ENCODE peak calls at places on chromosomes 2 and 18, in seven cellular contexts. R, M, Q, A, E, C and I are unnamed samples.

GRCh38 chr18:48835745-48836191 is 115.0 kb downstream of the SMAD7 start:
- DNase-seq in R (no peak), Q (no peak), C (no peak), E (no peak), M (no peak), A (no peak), I (no peak)

GRCh38 chr2:220619525-220620267 is 952.4 kb downstream of the EPHA4 start:
- DNase-seq in R (peak), E (no peak), A (no peak), C (no peak), Q (no peak), M (no peak), I (no peak)

GRCh38 chr2:25174192-25174861 is 5.9 kb upstream of the POMC start:
- DNase-seq in M (no peak), C (no peak), A (no peak), E (no peak), Q (no peak), R (no peak), I (no peak)

GRCh38 chr2:96413067-96413722 is 77.6 kb downstream of the NCAPH start:
- DNase-seq in C (no peak), Q (peak), A (no peak), R (no peak), M (peak), E (peak), I (no peak)

GRCh38 chr2:73896362-73897239 is 3.8 kb downstream of the ACTG2 start:
- DNase-seq in E (no peak), R (peak), C (peak), Q (no peak), A (peak), M (no peak), I (no peak)

GRCh38 chr18:50877545-50878265 is 1.2 kb upstream of the ME2 start:
- DNase-seq in A (no peak), Q (no peak), M (no peak), E (no peak), R (no peak), C (no peak), I (no peak)

GRCh38 chr2:10136187-10136934 is 13.8 kb downstream of the RRM2 start:
- DNase-seq in R (no peak), E (no peak), A (no peak), Q (no peak), C (no peak), M (no peak), I (no peak)

GRCh38 chr2:238596571-238597551 is 170.1 kb downstream of the ASB1 start:
- DNase-seq in C (peak), A (peak), Q (peak), E (peak), M (no peak), R (peak), I (peak)

GRCh38 chr18:79058007-79058406 is 11.2 kb upstream of the ATP9B start:
- DNase-seq in A (no peak), Q (no peak), E (no peak), R (no peak), C (no peak), M (no peak), I (no peak)

GRCh38 chr18:28884304-28884703 is 707.4 kb upstream of the CDH2 start:
- DNase-seq in Q (no peak), M (no peak), E (no peak), R (peak), A (no peak), C (no peak), I (no peak)

GRCh38 chr2:102488063-102488462 is 15.0 kb downstream of the SLC9A4 start:
- DNase-seq in A (peak), C (peak), M (no peak), E (no peak), R (peak), Q (no peak), I (no peak)

GRCh38 chr18:59220784-59221765 is 1.1 kb downstream of the GRP start:
- DNase-seq in Q (no peak), A (no peak), E (no peak), C (peak), R (peak), M (peak), I (no peak)

GRCh38 chr2:14303366-14304115 is 329.0 kb upstream of the LRATD1 start:
- DNase-seq in R (no peak), C (no peak), A (no peak), M (no peak), Q (no peak), E (no peak), I (no peak)

GRCh38 chr2:225411452-225411851 is 11.9 kb downstream of the NYAP2 start:
- DNase-seq in A (no peak), R (peak), M (no peak), Q (no peak), C (no peak), E (no peak), I (no peak)

GRCh38 chr2:209868595-209868994 is 97.0 kb downstream of the UNC80 start:
- DNase-seq in R (no peak), E (no peak), A (no peak), M (no peak), Q (no peak), C (no peak), I (no peak)

GRCh38 chr2:237327191-237327590 is 86.8 kb downstream of the COL6A3 start:
- DNase-seq in E (no peak), Q (no peak), R (no peak), A (no peak), M (no peak), C (no peak), I (no peak)

GRCh38 chr2:73112026-73112912 is 479 bp downstream of the RAB11FIP5 start:
- DNase-seq in R (peak), C (peak), Q (no peak), M (peak), A (peak), E (peak), I (peak)

GRCh38 chr18:78739115-78739514 is 240.5 kb upstream of the SALL3 start:
- DNase-seq in R (no peak), M (no peak), C (no peak), A (no peak), E (no peak), Q (no peak), I (no peak)

GRCh38 chr2:8445580-8445979 is 236.3 kb upstream of the ID2 start:
- DNase-seq in M (no peak), E (no peak), A (no peak), Q (no peak), C (no peak), R (no peak), I (no peak)

GRCh38 chr2:12278217-12278755 is 438.4 kb upstream of the TRIB2 start:
- DNase-seq in C (no peak), E (no peak), A (no peak), R (no peak), M (no peak), Q (no peak), I (no peak)

GRCh38 chr2:119126650-119127049 is 31.9 kb downstream of the C1QL2 start:
- DNase-seq in R (peak), M (peak), C (peak), E (peak), Q (no peak), A (peak), I (no peak)

GRCh38 chr18:41395695-41396094 is 559.3 kb upstream of the PIK3C3 start:
- DNase-seq in Q (no peak), R (peak), M (peak), A (no peak), C (no peak), E (no peak), I (no peak)

GRCh38 chr2:26457695-26458364 is 20.1 kb downstream of the OTOF start:
- DNase-seq in R (no peak), A (no peak), M (no peak), Q (no peak), E (no peak), C (no peak), I (no peak)

GRCh38 chr2:200445284-200445683 is 64.6 kb downstream of the KCTD18 start:
- DNase-seq in C (no peak), Q (no peak), A (no peak), M (no peak), E (no peak), R (no peak), I (no peak)

GRCh38 chr2:85695691-85696668 is 1.8 kb downstream of the GNLY start:
- DNase-seq in A (no peak), E (no peak), R (no peak), M (no peak), C (no peak), Q (no peak), I (no peak)

GRCh38 chr2:930935-931334 is 19.7 kb upstream of the SNTG2 start:
- DNase-seq in R (no peak), M (no peak), E (no peak), A (no peak), Q (no peak), C (no peak), I (no peak)

GRCh38 chr2:48578313-48578712 is 39.3 kb upstream of the GTF2A1L start:
- DNase-seq in C (no peak), M (no peak), A (no peak), Q (no peak), E (no peak), R (no peak), I (no peak)

GRCh38 chr18:45254683-45255082 is 360.6 kb upstream of the SLC14A2 start:
- DNase-seq in Q (no peak), E (peak), A (peak), M (no peak), R (no peak), C (peak), I (no peak)

GRCh38 chr2:209808521-209808920 is 36.9 kb downstream of the UNC80 start:
- DNase-seq in M (no peak), E (no peak), Q (no peak), A (no peak), R (no peak), C (no peak), I (no peak)

GRCh38 chr2:236210536-236210935 is 42.4 kb upstream of the GBX2 start:
- DNase-seq in A (no peak), E (no peak), Q (no peak), R (no peak), M (no peak), C (no peak), I (no peak)

GRCh38 chr2:152038451-152038958 is 60.3 kb downstream of the CACNB4 start:
- DNase-seq in C (no peak), M (no peak), R (no peak), A (no peak), Q (no peak), E (peak), I (no peak)